ENCODE peak calls at places on chromosomes 4 and X, in ten cellular contexts. U is H1, B is stomach, X is transverse colon, V is K562, I is body of pancreas, M is Peyer's patch, Y is suprapubic skin, S is IMR-90, E is thyroid gland. H is an unnamed sample. For H3K36me3, the result is how much of the 10 kb centered on the place peaks cover.

GRCh38 chrX:69605521-69605920 is 10.4 kb upstream of the EDA start:
- DNase-seq in U (no peak), B (no peak), X (no peak), V (no peak), I (no peak), M (no peak), Y (no peak), S (no peak), E (no peak), H (no peak)

GRCh38 chrX:139187738-139188137 is 342.8 kb upstream of the F9 start:
- DNase-seq in U (no peak), B (no peak), X (no peak), V (no peak), I (no peak), M (no peak), Y (no peak), S (no peak), E (no peak), H (no peak)

GRCh38 chr4:189124149-189124758 is 816.4 kb upstream of the FRG1 start:
- DNase-seq in U (no peak), B (peak), X (no peak), V (no peak), I (no peak), M (no peak), Y (no peak), S (peak), E (peak), H (no peak)

GRCh38 chr4:176910646-176911045 is 117.9 kb upstream of the VEGFC start:
- DNase-seq in U (no peak), B (no peak), X (no peak), V (no peak), I (no peak), M (no peak), Y (no peak), S (no peak), E (no peak), H (no peak)

GRCh38 chr4:137213372-137214173 is 318.7 kb downstream of the PCDH18 start:
- DNase-seq in U (no peak), B (no peak), X (no peak), V (no peak), I (no peak), M (no peak), Y (no peak), S (peak), E (no peak), H (no peak)

GRCh38 chr4:37132351-37132989 is 112.1 kb upstream of the NWD2 start:
- DNase-seq in U (no peak), B (no peak), X (no peak), V (peak), I (no peak), M (no peak), Y (no peak), S (no peak), E (no peak), H (no peak)

GRCh38 chr4:122874194-122874593 is 47.6 kb downstream of the FGF2 start:
- DNase-seq in U (no peak), B (no peak), X (no peak), V (no peak), I (no peak), M (no peak), Y (no peak), S (peak), E (no peak), H (no peak)

GRCh38 chr4:184647391-184648101 is 1.7 kb downstream of the CASP3 start:
- DNase-seq in U (no peak), B (no peak), X (no peak), V (no peak), I (no peak), M (no peak), Y (no peak), S (peak), E (no peak), H (no peak)

GRCh38 chr4:85956296-85956955 is 403.4 kb downstream of the MAPK10 start:
- DNase-seq in U (no peak), B (no peak), X (no peak), V (no peak), I (no peak), M (no peak), Y (no peak), S (no peak), E (no peak), H (no peak)

GRCh38 chr4:26055855-26056254 is 141.8 kb downstream of the SMIM20 start:
- DNase-seq in U (no peak), B (no peak), X (no peak), V (no peak), I (no peak), M (no peak), Y (no peak), S (no peak), E (no peak), H (no peak)
- TF ChIP-seq CTCF in U (peak), B (no peak), X (no peak), V (no peak), I (no peak), M (no peak), Y (no peak), S (no peak), E (no peak), H (no peak)

GRCh38 chr4:153467154-153467896 is 1.2 kb downstream of the TMEM131L start:
- DNase-seq in U (no peak), B (peak), X (peak), V (peak), I (peak), M (peak), Y (no peak), S (no peak), E (peak), H (peak)

GRCh38 chr4:153466637-153467153 is 535 bp downstream of the TMEM131L start:
- DNase-seq in U (no peak), B (no peak), X (no peak), V (no peak), I (no peak), M (no peak), Y (no peak), S (no peak), E (no peak), H (no peak)

GRCh38 chr4:153468587-153468986 is 2.4 kb downstream of the TMEM131L start:
- DNase-seq in U (no peak), B (no peak), X (no peak), V (no peak), I (no peak), M (peak), Y (no peak), S (no peak), E (no peak), H (no peak)

GRCh38 chr4:153465922-153466636 is at the start of gene TMEM131L:
- DNase-seq in U (no peak), B (peak), X (peak), V (peak), I (peak), M (peak), Y (no peak), S (peak), E (peak), H (no peak)

DNA sequence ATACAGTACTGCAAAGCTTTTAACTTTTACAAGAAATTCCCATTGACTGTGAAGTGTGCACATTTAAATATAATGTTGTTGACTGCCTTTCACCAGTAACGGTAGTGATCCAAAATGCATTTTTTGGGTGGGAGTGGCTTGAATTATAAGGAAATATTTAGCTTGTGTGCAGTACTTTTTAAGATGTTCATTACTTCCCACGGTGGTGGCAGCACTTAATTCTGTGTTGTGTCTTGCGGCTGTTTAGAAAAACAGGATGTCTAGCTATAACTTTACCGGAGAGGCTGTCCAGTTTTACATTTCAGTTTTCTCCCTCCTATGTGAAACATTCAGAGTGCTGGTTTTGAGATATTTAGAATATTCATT is 1.7 kb downstream of the TMEM131L start:
- DNase-seq in U (no peak), B (no peak), X (no peak), V (no peak), I (no peak), M (no peak), Y (no peak), S (no peak), E (no peak), H (no peak)
- TF ChIP-seq POLR2A in U (no peak), B (no peak), X (no peak), V (no peak), I (no peak), M (no peak), Y (no peak), S (no peak), E (no peak), H (no peak)

DNA sequence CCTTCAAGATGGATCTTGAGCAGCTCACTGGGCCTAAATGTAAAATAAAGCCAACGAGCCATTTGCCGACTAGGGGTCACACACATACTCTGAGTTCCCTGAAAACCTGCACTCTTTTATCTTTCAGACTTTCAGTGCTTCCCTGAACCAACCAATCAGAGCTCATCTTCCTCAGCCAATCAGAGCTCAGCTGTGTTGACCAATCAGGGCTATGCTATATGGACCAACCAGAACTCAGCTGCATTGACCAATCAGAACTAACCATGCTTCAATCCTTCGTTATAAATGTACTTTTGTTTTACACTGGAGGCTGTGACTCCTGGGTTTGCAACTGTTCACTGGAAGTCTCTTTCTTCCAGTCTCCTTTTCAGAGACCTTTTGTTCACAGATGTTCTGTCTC is 19.3 kb downstream of the SLC25A53 start:
- DNase-seq in U (no peak), B (no peak), X (no peak), V (peak), I (no peak), M (no peak), Y (no peak), S (no peak), E (no peak), H (no peak)
- H3K36me3 ChIP-seq in U (under half), B (under half), X (under half), V (under half), I (under half), M (under half), Y (under half), S (under half), E (under half), H (under half)

DNA sequence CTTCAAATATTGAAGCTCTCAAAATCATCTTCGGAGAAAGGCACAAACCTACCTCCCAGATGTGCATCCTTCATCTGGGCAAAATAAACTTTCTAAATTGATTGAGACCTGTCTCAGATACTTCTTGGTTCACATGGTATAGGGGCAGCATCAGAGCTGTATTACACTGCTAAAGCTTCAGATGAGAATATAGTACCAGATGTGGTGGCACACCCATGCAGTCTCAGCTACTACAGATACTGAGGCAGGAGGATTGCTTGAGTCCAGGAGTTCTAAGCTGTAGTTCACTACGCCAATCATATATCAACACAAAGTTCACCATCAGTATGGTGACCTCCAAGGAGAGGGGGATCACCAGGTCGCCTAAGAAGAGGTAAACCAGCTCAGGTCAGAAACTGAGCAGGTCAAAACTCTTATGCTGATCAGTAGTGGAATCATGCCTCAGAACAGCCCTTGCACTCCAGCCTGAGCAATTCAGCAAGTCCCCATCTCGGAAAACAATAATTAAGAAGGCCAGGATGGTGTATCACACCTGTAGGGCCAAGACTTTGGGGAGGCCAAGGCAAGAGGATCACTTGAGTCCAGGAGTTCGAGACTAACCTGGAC is 22.0 kb downstream of the ELF2 start:
- DNase-seq in U (no peak), B (no peak), X (no peak), V (no peak), I (no peak), M (no peak), Y (no peak), S (no peak), E (no peak), H (no peak)
- TF ChIP-seq CTCF in U (no peak), B (no peak), X (no peak), V (no peak), I (no peak), M (no peak), Y (no peak), S (no peak), E (no peak), H (no peak)

DNA sequence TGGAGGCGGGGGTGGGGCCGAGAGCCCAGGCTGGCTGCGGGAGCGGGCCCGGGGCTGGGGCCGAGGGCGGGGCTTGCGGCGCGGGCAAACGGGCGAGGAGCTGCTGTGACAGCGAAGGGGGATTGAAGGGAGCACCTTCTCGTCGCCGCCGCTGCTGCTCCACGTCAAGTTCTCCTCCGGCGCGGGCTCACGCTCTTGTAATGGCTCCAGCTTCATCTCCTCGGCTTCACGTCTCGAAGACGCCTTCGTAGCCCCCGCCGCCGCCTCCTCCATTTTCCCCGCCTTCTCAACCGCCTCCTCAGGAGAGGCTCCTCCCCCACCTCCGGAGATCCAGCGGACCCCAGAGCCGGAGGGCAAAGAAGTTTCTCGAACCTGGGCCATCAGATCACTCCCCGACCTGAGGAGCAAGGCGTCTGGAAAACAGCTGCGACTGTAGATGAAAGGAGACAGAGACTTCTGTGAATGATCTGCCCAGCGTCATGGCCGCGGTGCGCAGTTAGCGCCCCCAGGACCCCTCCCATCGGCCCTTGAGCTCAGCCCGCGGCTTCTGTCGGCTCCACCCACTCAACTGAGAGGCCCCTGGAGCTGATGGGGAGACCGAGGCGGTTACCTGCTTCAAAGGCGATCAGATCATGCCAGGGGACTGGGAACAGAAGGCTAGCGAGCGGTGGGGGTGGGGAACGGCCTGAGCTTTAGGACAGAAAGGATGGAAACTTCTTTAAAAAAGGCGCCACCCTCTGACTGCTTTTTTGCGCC is 911 bp downstream of the USP51 start:
- DNase-seq in U (no peak), B (peak), X (peak), V (peak), I (peak), M (peak), Y (peak), S (peak), E (peak), H (peak)
- TF ChIP-seq POLR2A in U (no peak), B (no peak), X (no peak), V (peak), I (peak), M (no peak), Y (no peak), S (no peak), E (no peak), H (no peak)

DNA sequence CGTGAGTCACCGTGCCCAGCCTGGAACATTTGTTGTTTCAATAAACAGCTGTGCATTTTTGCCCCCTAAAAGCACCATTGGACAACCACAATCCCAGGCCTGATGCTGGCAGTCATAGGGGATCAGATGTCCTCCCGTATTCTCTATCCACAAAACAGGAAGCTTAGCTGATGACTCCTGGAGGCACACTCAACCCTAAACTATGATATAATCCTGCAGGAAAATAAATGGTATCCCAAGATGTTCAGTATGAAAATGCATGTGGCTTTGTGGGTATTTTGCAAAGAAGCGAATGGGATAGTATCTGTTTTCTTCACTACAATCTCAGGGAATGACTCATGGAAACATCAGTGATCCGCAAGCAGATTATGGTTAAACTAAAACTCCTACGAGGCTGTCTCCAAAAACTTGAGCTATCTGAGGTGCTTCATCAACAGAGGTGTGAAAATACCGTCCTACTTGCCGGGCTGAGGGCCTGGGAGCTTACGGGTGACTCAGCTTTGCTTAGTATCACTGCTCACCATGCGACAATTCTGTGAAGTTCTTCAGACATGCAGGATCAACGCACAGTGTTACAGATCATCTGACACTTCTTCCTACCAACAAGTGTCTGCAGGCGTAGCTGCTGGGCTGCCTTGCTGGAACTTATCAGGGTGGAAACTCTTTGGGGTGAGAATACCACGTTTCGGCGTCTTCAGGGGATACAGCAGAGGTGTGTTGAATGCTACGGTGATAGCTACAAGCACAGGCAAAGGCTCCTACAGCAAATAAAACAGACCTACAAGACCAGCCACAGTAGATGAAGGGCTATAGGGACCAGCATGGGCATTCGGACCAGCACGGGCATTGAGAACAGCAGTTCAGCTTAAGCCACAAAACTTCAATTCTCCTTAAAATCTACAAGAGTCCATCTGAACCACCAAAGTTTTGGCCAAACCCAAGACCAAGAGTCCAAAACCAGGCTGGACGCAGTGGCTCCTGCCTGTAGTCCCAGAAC is 148.5 kb downstream of the DHRSX start:
- DNase-seq in U (no peak), B (no peak), X (no peak), V (peak), I (no peak), M (no peak), Y (no peak), S (peak), E (no peak), H (no peak)
- H3K36me3 ChIP-seq in U (under half), B (under half), X (under half), V (under half), I (under half), M (under half), Y (under half), S (under half), E (under half), H (under half)

DNA sequence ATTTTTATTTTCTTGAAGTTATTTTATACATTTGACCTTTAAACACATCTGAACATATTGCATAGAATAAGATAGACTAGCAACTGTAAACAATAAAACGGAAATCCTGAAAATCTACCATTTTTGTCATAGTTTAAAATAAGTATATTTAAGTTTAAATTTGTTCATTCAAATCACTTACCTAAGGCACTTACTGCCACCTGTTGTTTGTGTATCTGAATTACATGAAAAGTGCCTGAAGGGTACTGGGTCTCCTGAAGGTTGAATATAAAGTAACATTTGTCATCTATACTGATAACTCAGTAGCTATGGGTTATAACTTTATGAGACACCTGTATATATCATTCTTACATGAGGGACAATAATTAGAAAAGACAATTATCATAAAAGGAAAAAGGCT is 38.6 kb downstream of the TRPC5 start:
- DNase-seq in U (no peak), B (no peak), X (no peak), V (peak), I (no peak), M (no peak), Y (no peak), S (peak), E (no peak), H (no peak)
- TF ChIP-seq CTCF in U (no peak), B (no peak), X (no peak), V (no peak), I (peak), M (no peak), Y (no peak), S (peak), E (peak), H (no peak)

DNA sequence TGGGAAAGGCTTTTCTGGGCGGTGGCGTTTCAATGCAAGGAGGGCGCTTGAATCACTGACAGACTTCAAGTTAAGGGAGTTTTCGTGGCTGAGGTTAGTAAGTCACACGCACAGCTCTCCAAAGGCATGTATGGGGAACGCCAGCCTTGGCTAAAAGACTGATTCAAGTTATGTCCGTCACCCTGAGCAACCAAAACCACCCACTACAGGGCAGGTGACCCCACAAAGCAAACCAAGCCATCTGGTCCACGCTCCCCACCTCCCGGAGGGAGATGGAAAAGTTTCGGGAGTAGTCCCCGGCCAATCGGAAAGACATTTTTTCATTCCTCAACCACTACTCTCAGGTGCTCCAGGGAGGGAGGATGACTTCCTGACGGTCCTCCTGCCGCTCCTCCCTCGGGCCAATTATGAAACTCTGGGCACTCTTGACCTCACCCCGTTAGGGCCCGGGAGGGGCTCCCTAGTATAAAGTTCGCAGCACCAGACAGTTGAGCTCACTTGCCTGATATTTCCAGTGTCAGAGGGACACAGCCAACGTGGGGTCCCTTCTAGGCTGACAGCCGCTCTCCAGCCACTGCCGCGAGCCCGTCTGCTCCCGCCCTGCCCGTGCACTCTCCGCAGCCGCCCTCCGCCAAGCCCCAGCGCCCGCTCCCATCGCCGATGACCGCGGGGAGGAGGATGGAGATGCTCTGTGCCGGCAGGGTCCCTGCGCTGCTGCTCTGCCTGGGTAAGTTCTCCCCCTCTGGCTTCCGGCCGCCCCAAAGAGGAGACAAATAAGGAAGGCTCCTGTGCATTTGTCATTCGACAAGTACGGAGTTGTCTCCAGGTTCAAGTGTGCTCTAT is at the start of gene EREG:
- DNase-seq in U (peak), B (no peak), X (peak), V (peak), I (peak), M (peak), Y (no peak), S (peak), E (peak), H (no peak)
- TF ChIP-seq POLR2A in U (no peak), B (no peak), X (no peak), V (peak), I (peak), M (no peak), Y (no peak), S (no peak), E (no peak), H (no peak)